ENCODE peak calls at places on chromosomes 7 and 10, in four cellular contexts. T is HepG2, B is K562, N is GM12878. X is an unnamed sample.

GRCh38 chr7:139681463-139681755 is 96.4 kb downstream of the HIPK2 start:
- DNase-seq in T (no peak), B (peak; percentile 49), N (no peak), X (no peak)

GRCh38 chr10:118615888-118616287 is 20.4 kb upstream of the PRLHR start:
- DNase-seq in T (no peak), N (no peak), B (peak; percentile 18), X (no peak)

GRCh38 chr10:29649561-29650551 is 15.1 kb upstream of the SVIL start:
- DNase-seq in N (no peak), B (no peak), T (no peak), X (no peak)

GRCh38 chr10:74683621-74684114 is 142.7 kb upstream of the KAT6B start:
- DNase-seq in N (no peak), B (no peak), T (peak; percentile 9), X (no peak)

GRCh38 chr10:121497513-121497912 is 100.7 kb downstream of the FGFR2 start:
- DNase-seq in T (no peak), B (no peak), N (no peak), X (no peak)

GRCh38 chr7:101126651-101127459 is at the start of gene SERPINE1:
- DNase-seq in N (peak; percentile 47), T (peak; percentile 98), B (peak; percentile 68), X (peak; percentile 61)

GRCh38 chr7:151795168-151795754 is 81.7 kb downstream of the PRKAG2 start:
- DNase-seq in N (no peak), B (no peak), T (no peak), X (peak; percentile 9)

GRCh38 chr10:127013251-127013656 is 108.0 kb downstream of the DOCK1 start:
- DNase-seq in B (no peak), T (no peak), N (no peak), X (no peak)

GRCh38 chr7:120988591-120989299 is at the start of gene CPED1:
- DNase-seq in T (peak; percentile 20), N (no peak), B (peak; percentile 78), X (peak; percentile 67)

GRCh38 chr10:77505431-77506334 is 131.9 kb downstream of the KCNMA1 start:
- DNase-seq in N (no peak), B (no peak), T (no peak), X (no peak)

GRCh38 chr10:88565072-88565471 is 18.0 kb downstream of the RNLS start:
- DNase-seq in T (no peak), N (no peak), B (no peak), X (no peak)

GRCh38 chr7:44530990-44531389 is 10.1 kb downstream of the NPC1L1 start:
- DNase-seq in T (no peak), B (peak; percentile 8), N (no peak), X (no peak)

GRCh38 chr7:131109011-131109756 is 218.5 kb upstream of the MKLN1 start:
- DNase-seq in B (peak; percentile 42), T (no peak), N (no peak), X (no peak)

GRCh38 chr10:63798599-63799498 is 277.6 kb downstream of the REEP3 start:
- DNase-seq in T (peak; percentile 1), B (no peak), N (no peak), X (no peak)

GRCh38 chr10:28367865-28368541 is 65.1 kb upstream of the MPP7 start:
- DNase-seq in B (no peak), T (no peak), N (peak; percentile 68), X (no peak)

GRCh38 chr10:126569513-126570447 is 100.7 kb downstream of the C10orf90 start:
- DNase-seq in T (peak; percentile 5), B (no peak), N (no peak), X (no peak)

GRCh38 chr7:70178787-70179186 is 580.5 kb downstream of the AUTS2 start:
- DNase-seq in T (no peak), N (no peak), B (no peak), X (no peak)

GRCh38 chr10:110354322-110354766 is 49.6 kb upstream of the SMNDC1 start:
- DNase-seq in B (peak; percentile 54), N (peak; percentile 58), T (peak; percentile 41), X (peak; percentile 88)

DNA sequence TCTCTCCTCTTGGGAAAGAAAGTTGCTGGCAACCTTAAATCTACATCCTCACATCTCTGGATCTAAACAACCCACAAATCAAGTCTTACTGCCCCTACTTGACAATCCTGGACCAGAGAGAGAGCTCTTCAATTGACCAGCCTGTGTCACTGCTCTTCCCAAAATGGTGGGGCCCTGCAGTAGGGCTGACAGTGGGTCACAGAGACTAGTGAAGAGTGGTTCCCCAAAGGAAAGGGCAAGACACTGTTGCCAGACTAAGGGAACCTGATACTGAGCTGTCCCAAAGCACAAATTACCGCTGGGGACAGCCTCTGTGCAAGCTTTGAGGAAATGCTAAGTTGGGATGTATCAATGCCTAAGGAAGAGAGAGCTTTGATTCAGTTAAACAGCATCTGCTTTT is 4.5 kb upstream of the GPRIN2 start:
- DNase-seq in N (no peak), B (no peak), T (no peak), X (peak; percentile 7)
- TF ChIP-seq NR2C2 in N (no peak), B (no peak), T (no peak), X (no peak)

DNA sequence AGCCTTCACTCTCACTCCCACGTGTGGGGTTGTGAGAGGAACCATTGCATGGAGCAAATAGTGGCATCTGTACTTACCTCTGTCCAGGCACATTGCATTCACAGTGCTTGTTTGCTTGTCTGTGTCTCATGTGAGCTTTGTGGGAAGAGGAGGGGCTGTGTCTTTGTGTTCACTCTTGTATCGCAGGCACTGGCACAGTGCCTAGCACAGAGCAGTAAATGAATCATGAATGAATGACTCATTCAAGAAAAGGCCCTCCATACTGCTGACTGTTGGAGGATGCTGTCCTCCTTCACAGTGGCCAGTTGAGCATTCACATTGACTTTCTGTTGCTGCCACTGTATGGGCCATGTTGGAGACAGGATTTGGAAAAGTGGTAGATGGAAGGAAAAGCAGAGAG is 125.3 kb downstream of the SORCS3 start:
- DNase-seq in B (no peak), T (no peak), N (no peak), X (no peak)
- TF ChIP-seq NR2C2 in B (no peak), T (no peak), N (no peak), X (no peak)

GRCh38 chr7:26675143-26675887 is 189.1 kb downstream of the SKAP2 start:
- DNase-seq in T (no peak), N (no peak), B (no peak), X (no peak)

GRCh38 chr7:26673858-26674257 is 190.5 kb downstream of the SKAP2 start:
- DNase-seq in N (no peak), B (no peak), T (no peak), X (no peak)

GRCh38 chr7:26667514-26668133 is 196.8 kb downstream of the SKAP2 start:
- DNase-seq in T (peak; percentile 94), B (peak; percentile 33), N (peak; percentile 36), X (peak; percentile 68)

GRCh38 chr7:26668821-26669220 is 195.6 kb downstream of the SKAP2 start:
- DNase-seq in B (no peak), N (no peak), T (no peak), X (no peak)

DNA sequence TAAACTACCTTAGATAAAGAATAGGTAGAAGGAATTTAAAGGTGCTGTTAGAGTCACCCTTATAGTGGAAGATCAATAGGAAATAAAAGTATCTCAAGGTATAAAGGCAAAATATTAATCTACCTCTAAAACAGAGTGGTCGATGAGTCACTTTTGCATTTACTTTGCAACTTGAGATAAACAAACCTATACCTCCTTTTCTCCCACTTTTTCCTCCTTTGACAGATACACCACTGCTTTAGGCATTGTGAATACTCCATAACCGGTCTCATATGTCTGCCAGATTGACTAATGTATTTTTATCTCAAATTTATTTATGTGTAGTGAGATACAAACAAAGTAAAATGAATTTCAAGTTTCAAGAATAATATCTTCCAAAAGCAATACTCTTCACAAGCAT is 193.5 kb downstream of the SKAP2 start:
- DNase-seq in T (no peak), B (no peak), N (no peak), X (no peak)
- TF ChIP-seq NR2C2 in T (no peak), B (no peak), N (no peak), X (no peak)

GRCh38 chr7:2402687-2403013 is 761 bp upstream of the CHST12 start:
- DNase-seq in T (no peak), B (no peak), N (no peak), X (no peak)

GRCh38 chr7:2403014-2403717 is at the start of gene CHST12:
- DNase-seq in N (peak; percentile 65), B (peak; percentile 99), T (peak; percentile 82), X (peak; percentile 95)

GRCh38 chr7:2398506-2398905 is 4.9 kb upstream of the CHST12 start:
- DNase-seq in B (no peak), N (no peak), T (no peak), X (no peak)

GRCh38 chr7:2403718-2404648 is 572 bp downstream of the CHST12 start:
- DNase-seq in B (peak; percentile 74), N (no peak), T (no peak), X (peak; percentile 58)

DNA sequence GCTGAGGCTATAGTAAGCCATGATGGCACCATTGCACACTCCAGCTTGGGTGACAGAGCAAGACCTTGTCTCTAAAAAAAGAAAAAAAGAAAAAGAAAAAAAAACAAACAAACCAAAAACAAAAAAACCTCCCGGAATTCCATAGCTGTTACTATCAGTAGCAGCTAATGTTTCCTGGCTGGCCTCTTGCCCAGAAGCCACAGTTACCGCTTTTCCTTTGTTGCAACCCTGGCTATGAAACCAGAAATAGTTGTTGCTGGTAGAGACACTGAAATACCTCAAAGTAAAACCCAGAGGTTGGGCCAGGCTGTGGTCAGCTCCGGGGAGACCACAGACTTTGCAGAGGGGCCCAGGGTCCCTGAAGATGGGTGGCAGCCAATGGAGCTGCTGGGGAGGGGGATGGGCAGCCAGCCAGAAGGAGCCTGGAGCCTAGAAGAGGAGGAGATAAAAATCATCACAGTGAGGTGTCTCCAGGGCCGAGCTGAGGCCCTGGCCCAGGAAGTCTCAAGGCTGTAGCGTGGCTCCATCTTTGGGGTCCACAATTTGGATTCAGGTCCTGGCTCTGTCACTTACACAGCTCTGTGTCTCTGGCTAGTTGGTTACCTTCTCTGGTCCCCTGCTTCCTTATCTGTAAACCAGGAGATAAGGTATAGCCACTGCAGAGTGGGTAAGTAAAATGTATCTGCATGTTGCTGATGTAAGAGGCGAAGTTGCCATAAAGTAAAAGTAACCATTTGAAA is 3.4 kb upstream of the CHST12 start:
- DNase-seq in B (peak; percentile 46), T (peak; percentile 76), N (no peak), X (no peak)
- TF ChIP-seq NR2C2 in B (peak; percentile 56), T (no peak), N (no peak), X (no peak)

GRCh38 chr10:104582604-104582951 is 58.5 kb upstream of the SORCS3 start:
- DNase-seq in B (no peak), T (no peak), N (no peak), X (no peak)
- TF ChIP-seq NR2C2 in B (no peak), T (no peak), N (no peak), X (no peak)

GRCh38 chr10:86792768-86793167 is 36.3 kb downstream of the BMPR1A start:
- DNase-seq in B (no peak), N (no peak), T (no peak), X (no peak)

GRCh38 chr10:86798636-86799035 is 42.2 kb downstream of the BMPR1A start:
- DNase-seq in T (no peak), B (no peak), N (peak; percentile 57), X (no peak)

GRCh38 chr10:86798030-86798429 is 41.6 kb downstream of the BMPR1A start:
- DNase-seq in B (no peak), T (no peak), N (no peak), X (no peak)

GRCh38 chr10:86793696-86794095 is 37.3 kb downstream of the BMPR1A start:
- DNase-seq in N (no peak), T (no peak), B (no peak), X (no peak)

DNA sequence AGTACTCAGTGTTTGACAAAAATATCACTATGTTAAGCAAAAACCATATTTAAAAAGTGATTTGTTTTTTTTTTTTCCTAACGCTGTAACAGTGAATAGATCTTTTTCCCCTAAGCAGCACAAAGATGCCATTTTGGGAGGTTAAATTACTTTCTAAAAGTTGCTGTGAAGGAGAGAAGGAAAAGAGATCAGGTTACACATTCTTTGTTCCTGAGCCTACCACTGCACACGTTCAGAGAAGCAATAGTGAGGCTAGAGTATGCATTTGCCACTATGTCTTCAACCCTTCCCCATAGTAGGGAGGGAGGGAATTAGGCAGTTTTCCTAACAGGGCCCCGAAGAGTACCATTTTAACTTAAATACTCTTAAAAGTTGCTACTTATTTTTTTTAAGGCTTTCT is 38.9 kb downstream of the BMPR1A start:
- DNase-seq in N (no peak), B (peak; percentile 14), T (peak; percentile 12), X (no peak)
- TF ChIP-seq NR2C2 in N (no peak), B (no peak), T (no peak), X (no peak)